ENCODE peak calls at places on chromosome 19, in eight cellular contexts. Q, D, E, Y, S, G, V and M are unnamed samples.

GRCh38 chr19:23283925-23284324 is 33.7 kb upstream of the ZNF724 start:
- DNase-seq in Q (no peak), G (peak; percentile 77), V (no peak), S (peak; percentile 18), Y (peak; percentile 30), E (peak; percentile 55), D (no peak), M (peak; percentile 15)

GRCh38 chr19:49157445-49158224 is at the start of gene TRPM4:
- DNase-seq in Y (peak; percentile 61), V (peak; percentile 95), S (peak; percentile 62), E (peak; percentile 96), G (peak; percentile 98), Q (peak; percentile 82), D (peak; percentile 63), M (peak; percentile 72)

GRCh38 chr19:6220385-6221191 is 59.2 kb downstream of the MLLT1 start:
- DNase-seq in S (no peak), E (no peak), Y (peak; percentile 64), V (no peak), D (no peak), Q (no peak), G (no peak), M (no peak)

GRCh38 chr19:18280247-18281081 is 958 bp downstream of the JUND start:
- DNase-seq in Y (peak; percentile 69), G (peak; percentile 89), E (peak; percentile 81), S (no peak), Q (peak; percentile 72), V (peak; percentile 85), D (no peak), M (peak; percentile 44)

GRCh38 chr19:29315566-29315965 is 102.6 kb upstream of the UQCRFS1 start:
- DNase-seq in Y (no peak), G (no peak), Q (no peak), D (no peak), V (no peak), E (peak; percentile 29), S (no peak), M (no peak)

GRCh38 chr19:50020481-50020880 is 4.7 kb downstream of the VRK3 start:
- DNase-seq in E (no peak), G (no peak), Q (no peak), V (no peak), S (no peak), Y (no peak), D (no peak), M (no peak)

GRCh38 chr19:12733369-12733896 is 1.1 kb downstream of the TRIR start:
- DNase-seq in V (no peak), G (no peak), Y (peak; percentile 45), E (peak; percentile 52), Q (peak; percentile 44), D (no peak), S (no peak), M (peak; percentile 41)

GRCh38 chr19:54325194-54325621 is 12.2 kb upstream of the LILRA5 start:
- DNase-seq in G (no peak), Q (peak; percentile 10), E (peak; percentile 42), S (peak; percentile 31), Y (peak; percentile 8), V (no peak), D (no peak), M (peak; percentile 16)

GRCh38 chr19:55667958-55668357 is 7.1 kb upstream of the EPN1 start:
- DNase-seq in D (no peak), Q (no peak), S (no peak), V (no peak), E (no peak), Y (no peak), G (no peak), M (peak; percentile 39)

GRCh38 chr19:49439841-49440240 is 1.5 kb downstream of the SLC17A7 start:
- DNase-seq in S (no peak), G (no peak), Y (no peak), V (no peak), D (no peak), Q (no peak), E (no peak), M (no peak)

GRCh38 chr19:48206402-48207093 is 36.1 kb downstream of the ZSWIM9 start:
- DNase-seq in Q (no peak), D (no peak), G (no peak), S (no peak), Y (no peak), V (no peak), E (no peak), M (peak; percentile 21)

GRCh38 chr19:54390942-54391577 is 24.2 kb upstream of the TTYH1 start:
- DNase-seq in Q (peak; percentile 18), E (peak; percentile 93), Y (peak; percentile 60), D (no peak), G (no peak), S (peak; percentile 68), V (no peak), M (peak; percentile 35)

GRCh38 chr19:23949611-23950010 is 34.9 kb downstream of the ZNF726 start:
- DNase-seq in E (no peak), Q (no peak), G (no peak), D (no peak), S (no peak), Y (no peak), V (no peak), M (no peak)

GRCh38 chr19:36775768-36776167 is 3.2 kb upstream of the ZNF850 start:
- DNase-seq in V (no peak), Q (no peak), G (no peak), Y (no peak), D (no peak), S (no peak), E (no peak), M (no peak)

GRCh38 chr19:46404039-46404883 is 9.1 kb downstream of the CCDC8 start:
- DNase-seq in S (no peak), D (no peak), Y (peak; percentile 31), Q (no peak), G (peak; percentile 76), V (no peak), E (peak; percentile 40), M (no peak)

GRCh38 chr19:50875795-50876422 is 2.7 kb downstream of the KLK2 start:
- DNase-seq in V (no peak), D (no peak), E (no peak), G (no peak), Q (no peak), Y (no peak), S (no peak), M (no peak)

GRCh38 chr19:43432866-43433673 is 18.4 kb downstream of the TEX101 start:
- DNase-seq in E (peak; percentile 78), Q (peak; percentile 60), S (peak; percentile 51), Y (peak; percentile 44), V (no peak), D (no peak), G (peak; percentile 73), M (peak; percentile 52)

GRCh38 chr19:13646758-13647157 is 117.6 kb upstream of the MRI1 start:
- DNase-seq in D (no peak), G (no peak), E (no peak), Y (no peak), Q (no peak), V (no peak), S (no peak), M (no peak)

GRCh38 chr19:15129856-15130580 is 22.8 kb downstream of the SYDE1 start:
- DNase-seq in S (peak; percentile 16), Q (peak; percentile 89), V (peak; percentile 36), E (no peak), G (no peak), Y (no peak), D (no peak), M (peak; percentile 86)

GRCh38 chr19:35154535-35155406 is at the start of gene FXYD5:
- DNase-seq in D (peak; percentile 52), S (no peak), G (peak; percentile 74), E (peak; percentile 72), Y (peak; percentile 80), Q (peak; percentile 66), V (peak; percentile 88), M (peak; percentile 69)

GRCh38 chr19:51107406-51108065 is 673 bp downstream of the CTU1 start:
- DNase-seq in Y (peak; percentile 20), D (no peak), G (no peak), S (peak; percentile 15), E (peak; percentile 68), Q (no peak), V (peak; percentile 75), M (no peak)

GRCh38 chr19:17784201-17785008 is 10.5 kb upstream of the B3GNT3 start:
- DNase-seq in S (no peak), G (peak; percentile 69), E (peak; percentile 59), D (no peak), Y (peak; percentile 36), Q (peak; percentile 35), V (no peak), M (peak; percentile 37)

GRCh38 chr19:1494115-1494815 is 3.3 kb downstream of the REEP6 start:
- DNase-seq in D (no peak), S (no peak), G (no peak), V (peak; percentile 60), Y (no peak), E (no peak), Q (no peak), M (no peak)
- H3K4me3 ChIP-seq in D (no peak overlapping the region), S (no peak overlapping the region), G (no peak overlapping the region), V (no peak overlapping the region), Y (no peak overlapping the region), E (no peak overlapping the region), Q (no peak overlapping the region), M (no peak overlapping the region)

GRCh38 chr19:11539495-11540365 is 1.1 kb downstream of the CNN1 start:
- DNase-seq in G (peak; percentile 43), E (peak; percentile 61), D (no peak), S (no peak), V (no peak), Q (no peak), Y (peak; percentile 22), M (no peak)
- TF ChIP-seq CTCF in G (no peak), E (no peak), D (no peak), S (no peak), V (no peak), Q (no peak), Y (no peak), M (no peak)

DNA sequence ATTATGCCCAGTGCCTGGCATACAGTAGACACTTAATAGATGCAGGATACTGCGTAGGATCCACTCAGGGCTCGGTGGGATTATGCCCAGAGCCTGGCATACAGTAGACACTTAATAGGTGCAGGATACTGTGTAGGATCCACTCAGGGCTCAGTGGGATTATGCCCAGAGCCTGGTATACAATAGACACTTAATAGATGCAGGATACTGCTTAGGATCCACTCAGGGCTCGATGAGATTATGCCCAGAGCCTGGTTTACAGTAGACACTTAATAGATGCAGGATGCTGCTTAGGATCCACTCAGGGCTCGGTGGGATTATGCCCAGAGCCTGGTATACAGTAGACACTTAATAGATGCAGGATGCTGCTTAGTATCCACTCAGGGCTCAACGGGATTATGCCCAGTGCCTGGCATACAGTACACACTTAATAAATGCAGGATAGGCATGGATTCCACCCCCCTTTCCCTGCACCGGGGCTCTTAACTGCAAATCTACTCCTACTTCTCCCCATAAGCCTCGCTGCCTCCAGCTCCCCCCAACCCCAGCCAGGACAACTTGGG is 24.9 kb downstream of the SMIM24 start:
- DNase-seq in D (no peak), E (no peak), V (no peak), S (no peak), G (no peak), Q (no peak), Y (no peak), M (no peak)
- H3K36me3 ChIP-seq in D (peaks cover 49% of the 10 kb centered on the region), E (no peaks in the 10 kb centered on the region), V (peaks cover 70% of the 10 kb centered on the region), S (peaks cover 13% of the 10 kb centered on the region), G (peaks cover 6% of the 10 kb centered on the region), Q (peaks cover 15% of the 10 kb centered on the region), Y (peaks cover 52% of the 10 kb centered on the region), M (peaks cover 38% of the 10 kb centered on the region)

DNA sequence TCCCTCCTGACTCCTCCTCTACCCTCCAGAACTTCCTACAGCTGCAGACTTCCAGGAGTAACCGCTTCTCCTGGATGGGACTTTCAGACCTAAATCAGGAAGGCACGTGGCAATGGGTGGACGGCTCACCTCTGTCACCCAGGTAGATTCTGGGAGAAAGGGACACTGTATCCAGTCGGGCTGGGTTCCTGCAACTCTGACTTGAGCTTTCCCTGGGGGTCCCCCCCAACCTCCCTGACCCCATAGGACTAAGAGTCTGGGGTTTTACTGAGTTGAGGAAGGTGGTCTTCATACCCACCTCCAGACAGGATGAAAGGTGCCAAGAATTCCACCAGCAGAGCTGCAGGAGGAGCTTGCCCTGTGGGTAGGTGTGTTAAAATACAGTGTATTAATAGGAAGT is 4.4 kb downstream of the CLEC4M start:
- DNase-seq in E (no peak), V (no peak), G (no peak), Y (no peak), Q (no peak), S (no peak), D (no peak), M (no peak)
- H3K4me3 ChIP-seq in E (no peak overlapping the region), V (no peak overlapping the region), G (no peak overlapping the region), Y (no peak overlapping the region), Q (no peak overlapping the region), S (no peak overlapping the region), D (no peak overlapping the region), M (no peak overlapping the region)